ENCODE peak calls at places on chromosomes 13 and 19, in four cellular contexts. P is IMR-90, C is transverse colon, F is heart right ventricle. G is an unnamed sample. For H3K4me1, the result is how much of the 10 kb centered on the place peaks cover.

GRCh38 chr13:110647365-110647737 is 32.0 kb downstream of the NAXD start:
- DNase-seq in P (no peak), C (no peak), F (no peak), G (peak)

GRCh38 chr19:38617283-38617763 is 430 bp downstream of the MAP4K1 start:
- DNase-seq in P (no peak), C (no peak), F (no peak), G (no peak)

GRCh38 chr13:109698779-109699178 is 87.6 kb downstream of the IRS2 start:
- DNase-seq in P (peak), C (no peak), F (no peak), G (no peak)

GRCh38 chr13:49022472-49023144 is 46.9 kb downstream of the FNDC3A start:
- DNase-seq in P (peak), C (no peak), F (no peak), G (no peak)

GRCh38 chr19:6677924-6678689 is 8.1 kb upstream of the TNFSF14 start:
- DNase-seq in P (no peak), C (no peak), F (peak), G (no peak)

GRCh38 chr19:16525751-16526481 is 16.3 kb downstream of the CHERP start:
- DNase-seq in P (no peak), C (no peak), F (no peak), G (no peak)

GRCh38 chr13:33004454-33004853 is 11.8 kb upstream of the KL start:
- DNase-seq in P (no peak), C (no peak), F (peak), G (no peak)

GRCh38 chr19:40607311-40607871 is 6.2 kb downstream of the LTBP4 start:
- DNase-seq in P (no peak), C (peak), F (no peak), G (no peak)

GRCh38 chr19:51639916-51640315 is 6.7 kb downstream of the SIGLEC14 start:
- DNase-seq in P (no peak), C (no peak), F (no peak), G (no peak)

GRCh38 chr19:3821857-3822364 is 35.7 kb upstream of the MATK start:
- DNase-seq in P (peak), C (peak), F (peak), G (peak)

GRCh38 chr19:38974599-38975213 is 836 bp downstream of the FBXO17 start:
- DNase-seq in P (no peak), C (no peak), F (no peak), G (no peak)

GRCh38 chr13:77584111-77584510 is 48.6 kb downstream of the SCEL start:
- DNase-seq in P (no peak), C (no peak), F (no peak), G (no peak)

GRCh38 chr19:50821622-50822021 is 2.0 kb downstream of the KLK1 start:
- DNase-seq in P (no peak), C (no peak), F (no peak), G (no peak)

GRCh38 chr13:20359335-20359734 is 127.2 kb upstream of the GJB6 start:
- DNase-seq in P (peak), C (no peak), F (no peak), G (no peak)

GRCh38 chr19:44891016-44891882 is at the start of gene TOMM40:
- DNase-seq in P (peak), C (peak), F (no peak), G (no peak)

GRCh38 chr19:46959962-46960556 is 59.6 kb upstream of the NPAS1 start:
- DNase-seq in P (no peak), C (no peak), F (no peak), G (no peak)

GRCh38 chr13:98975822-98976261 is 2.0 kb downstream of the DOCK9 start:
- DNase-seq in P (no peak), C (no peak), F (no peak), G (no peak)

GRCh38 chr19:13035820-13036365 is 40.6 kb downstream of the NFIX start:
- DNase-seq in P (no peak), C (no peak), F (no peak), G (no peak)

GRCh38 chr19:43777163-43777700 is 3.5 kb downstream of the KCNN4 start:
- DNase-seq in P (peak), C (no peak), F (no peak), G (no peak)

GRCh38 chr13:77026255-77026782 is 640 bp downstream of the FBXL3 start:
- DNase-seq in P (peak), C (peak), F (peak), G (peak)

GRCh38 chr13:32682740-32683139 is 96.5 kb downstream of the PDS5B start:
- DNase-seq in P (no peak), C (no peak), F (no peak), G (no peak)

GRCh38 chr19:18229474-18229873 is 3.2 kb upstream of the PDE4C start:
- DNase-seq in P (no peak), C (no peak), F (no peak), G (no peak)

GRCh38 chr13:84132491-84132890 is 250.2 kb upstream of the SLITRK1 start:
- DNase-seq in P (no peak), C (no peak), F (no peak), G (no peak)

GRCh38 chr13:45206340-45206739 is 5.5 kb upstream of the KCTD4 start:
- DNase-seq in P (peak), C (no peak), F (no peak), G (no peak)

GRCh38 chr13:25771641-25772478 is 280.0 kb downstream of the SHISA2 start:
- DNase-seq in P (no peak), C (no peak), F (no peak), G (no peak)

GRCh38 chr19:45443462-45444317 is 20.0 kb upstream of the ERCC1 start:
- DNase-seq in P (peak), C (peak), F (peak), G (peak)

GRCh38 chr13:52830946-52831345 is 17.5 kb downstream of the PCDH8 start:
- DNase-seq in P (peak), C (no peak), F (no peak), G (no peak)

GRCh38 chr19:5578094-5578846 is 10.5 kb upstream of the TINCR start:
- DNase-seq in P (peak), C (peak), F (peak), G (no peak)

GRCh38 chr19:45601524-45602522 is at the start of gene GPR4:
- DNase-seq in P (no peak), C (no peak), F (peak), G (no peak)

GRCh38 chr13:60334310-60334709 is 62.7 kb upstream of the TDRD3 start:
- DNase-seq in P (no peak), C (no peak), F (no peak), G (no peak)

GRCh38 chr13:80665792-80666333 is 324.9 kb upstream of the SPRY2 start:
- DNase-seq in P (no peak), C (no peak), F (no peak), G (no peak)

GRCh38 chr13:106302011-106302410 is 233.5 kb downstream of the EFNB2 start:
- DNase-seq in P (no peak), C (no peak), F (no peak), G (no peak)

GRCh38 chr13:90538063-90538462 is 809.4 kb upstream of the MIR17HG start:
- DNase-seq in P (no peak), C (no peak), F (no peak), G (no peak)

GRCh38 chr19:55141696-55142095 is 7.3 kb downstream of the TNNT1 start:
- DNase-seq in P (no peak), C (no peak), F (no peak), G (no peak)

GRCh38 chr19:38644719-38645118 is 2.7 kb upstream of the ACTN4 start:
- DNase-seq in P (no peak), C (peak), F (no peak), G (no peak)

GRCh38 chr13:95603887-95604533 is 40.5 kb downstream of the DZIP1 start:
- DNase-seq in P (no peak), C (peak), F (peak), G (no peak)

GRCh38 chr13:28136916-28137315 is 1.4 kb upstream of the PAN3 start:
- DNase-seq in P (no peak), C (no peak), F (no peak), G (no peak)

GRCh38 chr19:1767464-1767933 is 14.2 kb downstream of the ONECUT3 start:
- DNase-seq in P (no peak), C (peak), F (peak), G (no peak)

GRCh38 chr13:80677227-80677626 is 336.3 kb upstream of the SPRY2 start:
- DNase-seq in P (no peak), C (no peak), F (no peak), G (no peak)

GRCh38 chr19:35264281-35265125 is 4.3 kb upstream of the USF2 start:
- DNase-seq in P (no peak), C (peak), F (no peak), G (no peak)

GRCh38 chr13:21675095-21676007 is 4.5 kb downstream of the FGF9 start:
- DNase-seq in P (no peak), C (peak), F (peak), G (no peak)
- TF ChIP-seq CTCF in P (no peak), C (no peak), F (no peak), G (no peak)

DNA sequence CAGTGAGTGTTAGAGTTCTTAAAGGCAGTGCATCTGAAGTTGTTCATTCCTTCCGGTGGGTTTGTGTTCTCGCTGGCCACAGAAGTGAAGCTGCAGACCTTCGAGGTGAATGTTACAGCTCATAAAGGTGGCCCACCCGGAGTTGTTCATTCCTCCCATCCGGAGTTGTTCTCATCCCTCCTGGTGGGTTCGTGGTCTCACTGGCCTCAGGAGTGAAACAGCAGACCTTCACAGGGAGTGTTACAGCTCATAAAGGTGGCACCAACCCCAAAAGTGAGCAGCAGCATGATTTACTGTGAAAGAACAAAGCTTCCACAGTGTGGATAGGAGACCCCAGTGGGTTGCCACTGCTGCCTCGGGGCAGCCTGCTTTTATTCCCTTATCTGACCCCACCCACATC is 57.7 kb upstream of the ATP12A start:
- DNase-seq in P (no peak), C (no peak), F (no peak), G (no peak)
- H3K27ac ChIP-seq in P (no peak), C (no peak), F (no peak), G (no peak)

DNA sequence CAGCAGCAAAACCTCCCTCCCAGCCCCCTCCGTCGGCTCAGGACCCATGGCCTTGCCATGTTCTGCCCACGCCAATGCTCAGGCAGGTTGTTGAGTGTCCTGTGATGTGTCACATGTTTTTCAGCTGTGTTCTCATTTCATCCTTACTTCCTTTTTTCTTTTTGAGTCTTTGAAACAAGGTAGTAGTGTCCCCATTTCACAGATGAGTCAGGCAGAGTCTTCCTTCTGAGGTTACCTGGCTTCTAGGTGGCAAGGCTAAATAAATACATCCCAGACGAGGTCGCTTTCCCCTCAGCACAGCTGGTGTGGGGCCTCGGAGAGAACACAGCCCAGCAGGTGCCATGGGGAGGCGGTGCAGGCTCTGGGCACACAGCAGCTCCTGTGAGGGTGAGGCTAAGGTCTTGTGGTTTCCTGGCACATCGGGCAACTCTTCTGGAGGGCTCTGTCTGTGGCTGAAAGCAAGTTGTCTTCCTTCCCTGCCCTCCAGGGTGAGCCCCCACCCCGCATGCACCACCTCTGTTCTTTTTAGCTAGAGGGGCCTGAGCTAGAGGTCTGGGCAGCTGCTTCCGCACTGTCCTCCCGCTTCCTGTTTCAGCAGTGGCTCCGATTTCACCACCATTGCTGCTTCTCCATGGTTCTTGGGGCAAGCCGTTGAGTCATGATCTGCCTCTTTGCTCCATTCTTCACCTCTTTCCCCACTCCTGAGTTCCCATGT is 15.1 kb downstream of the PRAM1 start:
- DNase-seq in P (no peak), C (peak), F (no peak), G (no peak)
- H3K4me1 ChIP-seq in P (under half), C (under half), F (under half), G (under half)

DNA sequence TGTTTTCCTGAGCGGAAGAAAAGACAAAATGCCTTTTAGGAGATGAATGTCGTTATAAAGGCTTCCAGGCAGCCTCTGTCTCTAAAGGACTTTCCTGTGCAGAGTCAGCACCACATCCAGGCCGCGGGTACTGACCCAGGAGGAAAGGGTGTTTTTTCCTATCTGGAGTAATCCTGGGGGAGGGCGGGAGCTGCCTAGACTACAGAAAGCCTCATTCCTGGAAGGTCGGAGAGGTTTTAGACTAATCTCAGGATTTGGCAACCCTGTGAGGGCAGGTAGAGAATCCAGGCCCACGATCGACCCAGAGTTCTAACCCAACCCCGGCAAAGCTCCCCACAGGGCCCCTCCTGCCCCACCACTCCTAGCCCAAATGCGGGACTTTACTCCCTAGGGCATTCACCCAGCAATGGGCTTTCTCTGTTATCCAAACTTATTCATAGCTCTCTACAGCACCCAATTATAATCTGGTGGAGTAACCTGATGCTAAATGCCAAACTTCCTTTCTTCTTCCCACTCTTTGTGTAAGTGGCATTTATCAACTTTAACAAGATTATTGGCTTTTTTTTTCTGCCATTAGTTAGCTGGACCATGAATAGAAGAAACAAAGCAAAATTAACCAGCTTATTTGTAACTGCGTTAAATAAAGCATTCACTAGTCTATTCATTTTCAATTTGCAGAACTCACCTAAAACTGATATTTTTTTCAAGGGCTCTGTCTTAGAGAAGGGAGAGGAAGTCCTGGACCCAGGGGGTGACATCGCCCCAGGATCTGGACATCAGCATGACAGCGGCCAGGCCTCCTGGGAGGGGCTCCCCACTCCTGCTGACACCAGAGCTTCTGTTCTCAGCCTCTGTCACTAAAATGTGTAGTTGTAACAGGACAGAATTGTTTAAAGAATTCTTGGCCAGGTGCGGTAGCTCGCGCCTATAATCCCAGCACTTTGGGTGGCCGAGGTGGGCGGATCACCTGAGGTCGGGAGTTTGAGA is 1.4 kb downstream of the FAM124A start:
- DNase-seq in P (no peak), C (no peak), F (no peak), G (no peak)
- TF ChIP-seq CTCF in P (no peak), C (no peak), F (no peak), G (no peak)

GRCh38 chr19:41811036-41811435 is 14.6 kb downstream of the CEACAM3 start:
- DNase-seq in P (no peak), C (no peak), F (no peak), G (no peak)

GRCh38 chr19:41807176-41807575 is 10.8 kb downstream of the CEACAM3 start:
- DNase-seq in P (no peak), C (no peak), F (no peak), G (peak)

GRCh38 chr19:41810301-41810700 is 13.9 kb downstream of the CEACAM3 start:
- DNase-seq in P (no peak), C (no peak), F (no peak), G (no peak)

GRCh38 chr19:41811981-41812380 is 15.6 kb downstream of the CEACAM3 start:
- DNase-seq in P (no peak), C (no peak), F (no peak), G (no peak)

GRCh38 chr19:41808663-41809566 is 12.5 kb downstream of the CEACAM3 start:
- DNase-seq in P (no peak), C (peak), F (peak), G (no peak)
- H3K27ac ChIP-seq in P (no peak), C (no peak), F (peak), G (no peak)

GRCh38 chr19:30087381-30088138 is 145.5 kb downstream of the URI1 start:
- DNase-seq in P (no peak), C (no peak), F (no peak), G (no peak)
- H3K4me1 ChIP-seq in P (under half), C (under half), F (under half), G (under half)

GRCh38 chr13:96958286-96958891 is 35.9 kb downstream of the OXGR1 start:
- DNase-seq in P (peak), C (no peak), F (no peak), G (no peak)
- TF ChIP-seq CTCF in P (peak), C (peak), F (peak), G (peak)

DNA sequence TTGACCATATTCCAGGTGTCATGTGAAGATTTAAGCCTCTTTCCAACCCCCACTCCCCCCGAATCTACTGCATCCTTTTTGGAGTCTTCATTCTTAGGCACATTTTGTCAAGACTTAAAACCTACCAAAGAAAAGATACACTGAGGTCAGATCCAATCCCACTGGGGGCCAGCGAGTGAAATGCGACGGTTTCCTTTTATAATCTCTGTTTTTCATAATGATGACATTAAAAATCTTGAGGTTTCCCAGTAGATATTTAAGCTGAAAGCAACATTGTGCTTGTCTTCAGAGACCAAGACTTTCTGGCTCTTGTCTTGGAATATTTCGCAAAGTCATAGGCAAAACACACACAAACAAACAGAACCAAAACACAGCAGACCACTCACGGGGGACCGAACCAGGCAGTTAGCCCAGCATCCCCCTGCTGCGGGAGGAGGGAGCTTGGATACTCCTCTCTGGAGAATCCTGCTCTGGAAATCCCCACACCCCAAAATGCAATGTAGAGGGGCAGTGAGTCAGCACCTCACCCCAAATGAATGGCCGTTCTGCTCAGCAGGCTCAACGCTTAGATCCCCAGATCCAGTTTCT is 521 bp upstream of the GAS6 start:
- DNase-seq in P (peak), C (no peak), F (no peak), G (no peak)
- H3K27ac ChIP-seq in P (peak), C (peak), F (peak), G (peak)

GRCh38 chr19:10192922-10193321 is 1.8 kb downstream of the DNMT1 start:
- DNase-seq in P (no peak), C (no peak), F (no peak), G (no peak)

GRCh38 chr19:10195199-10195519 is 406 bp upstream of the DNMT1 start:
- DNase-seq in P (no peak), C (no peak), F (no peak), G (no peak)

GRCh38 chr19:10193666-10194499 is 870 bp downstream of the DNMT1 start:
- DNase-seq in P (peak), C (peak), F (no peak), G (no peak)

GRCh38 chr19:10191347-10191746 is 3.4 kb downstream of the DNMT1 start:
- DNase-seq in P (peak), C (no peak), F (no peak), G (peak)

DNA sequence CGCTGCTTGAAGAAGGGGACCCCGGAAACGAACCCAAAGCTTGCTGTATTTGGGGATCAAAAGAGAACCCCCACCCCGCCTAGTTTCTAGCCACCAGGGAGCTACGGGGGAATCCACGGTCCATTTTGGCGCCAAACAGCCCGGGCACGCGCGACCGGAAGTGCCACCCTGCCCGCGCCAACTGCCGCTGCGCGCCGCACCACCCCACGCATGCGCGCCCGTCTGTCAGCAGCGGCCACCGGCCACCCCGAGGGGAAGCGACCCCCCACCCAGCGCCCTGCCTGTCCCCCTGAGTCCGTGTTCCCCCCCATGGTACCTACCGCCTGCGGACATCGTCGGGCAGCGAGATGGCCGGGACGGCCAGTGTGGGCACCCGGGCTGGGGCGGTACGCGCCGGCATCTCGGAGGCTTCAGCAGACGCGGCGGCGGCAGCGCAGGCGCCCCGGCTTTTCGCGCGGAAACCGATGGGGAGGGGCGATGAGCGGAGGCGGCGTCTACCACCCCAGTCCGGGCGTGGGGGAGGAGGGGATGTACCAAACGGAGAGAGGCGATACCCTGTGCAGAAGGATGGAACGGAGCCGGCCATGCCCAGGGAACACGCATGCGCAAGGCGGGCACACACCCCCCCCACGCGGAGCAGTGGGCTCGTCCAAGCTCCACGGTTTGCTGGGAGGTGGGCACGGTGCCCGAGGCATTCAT is at the start of gene DNMT1:
- DNase-seq in P (peak), C (peak), F (peak), G (peak)
- H3K4me1 ChIP-seq in P (under half), C (under half), F (under half), G (under half)